ENCODE peak calls at places on chromosomes 2 and 18, in ten cellular contexts. D is ELR, Z is prostate gland, M is GM20000, J is BJ, R is cortex of kidney, V is mesothelial cell of epicardium, E is fibroblast of lung, U is NCI-H146, N is GM03348. X is an unnamed sample.

GRCh38 chr2:188506843-188507242 is 215.2 kb downstream of the GULP1 start:
- DNase-seq in D (no peak), Z (no peak), M (no peak), J (no peak), R (no peak), V (no peak), E (no peak), U (no peak), N (no peak), X (no peak)

GRCh38 chr2:48248251-48248933 is 281.6 kb upstream of the STON1 start:
- DNase-seq in D (peak), Z (no peak), M (peak), J (peak), R (no peak), V (no peak), E (peak), U (no peak), N (peak), X (peak)

GRCh38 chr2:227805578-227805977 is 8.1 kb upstream of the CCL20 start:
- DNase-seq in D (no peak), Z (no peak), M (no peak), J (no peak), R (no peak), V (no peak), E (no peak), U (no peak), N (no peak), X (no peak)

GRCh38 chr2:98795903-98796676 is 65.2 kb upstream of the MGAT4A start:
- DNase-seq in D (no peak), Z (no peak), M (no peak), J (no peak), R (no peak), V (no peak), E (no peak), U (no peak), N (no peak), X (no peak)

GRCh38 chr2:109209412-109209811 is 80.4 kb downstream of the SH3RF3 start:
- DNase-seq in D (peak), Z (no peak), M (no peak), J (peak), R (no peak), V (no peak), E (peak), U (no peak), N (peak), X (peak)

GRCh38 chr2:12032421-12032820 is 286.0 kb downstream of the LPIN1 start:
- DNase-seq in D (no peak), Z (no peak), M (peak), J (no peak), R (no peak), V (no peak), E (no peak), U (no peak), N (no peak), X (no peak)

GRCh38 chr2:233048569-233049193 is 11.5 kb upstream of the INPP5D start:
- DNase-seq in D (no peak), Z (no peak), M (no peak), J (no peak), R (no peak), V (no peak), E (no peak), U (no peak), N (no peak), X (no peak)

GRCh38 chr2:188042412-188042811 is 249.3 kb upstream of the GULP1 start:
- DNase-seq in D (peak), Z (no peak), M (no peak), J (no peak), R (no peak), V (no peak), E (peak), U (no peak), N (peak), X (peak)

GRCh38 chr2:42072349-42073118 is 24.7 kb downstream of the PKDCC start:
- DNase-seq in D (no peak), Z (no peak), M (no peak), J (no peak), R (no peak), V (no peak), E (peak), U (peak), N (no peak), X (no peak)

GRCh38 chr18:35746826-35747339 is 165.3 kb downstream of the GALNT1 start:
- DNase-seq in D (no peak), Z (no peak), M (no peak), J (no peak), R (no peak), V (no peak), E (no peak), U (no peak), N (no peak), X (no peak)

GRCh38 chr18:45441110-45441842 is 174.0 kb upstream of the SLC14A2 start:
- DNase-seq in D (peak), Z (no peak), M (no peak), J (no peak), R (no peak), V (no peak), E (peak), U (no peak), N (peak), X (peak)

GRCh38 chr18:42508683-42509347 is 553.8 kb downstream of the PIK3C3 start:
- DNase-seq in D (no peak), Z (no peak), M (no peak), J (no peak), R (no peak), V (no peak), E (no peak), U (peak), N (no peak), X (no peak)

GRCh38 chr2:14673351-14673875 is 40.9 kb downstream of the LRATD1 start:
- DNase-seq in D (peak), Z (no peak), M (no peak), J (no peak), R (no peak), V (no peak), E (no peak), U (no peak), N (peak), X (no peak)

GRCh38 chr2:20428717-20429490 is 18.0 kb upstream of the RHOB start:
- DNase-seq in D (no peak), Z (no peak), M (no peak), J (no peak), R (no peak), V (no peak), E (no peak), U (no peak), N (no peak), X (no peak)

GRCh38 chr18:34627138-34627920 is 82.8 kb upstream of the DTNA start:
- DNase-seq in D (no peak), Z (no peak), M (no peak), J (no peak), R (no peak), V (no peak), E (no peak), U (no peak), N (no peak), X (no peak)

GRCh38 chr2:152468832-152469692 is 134.1 kb downstream of the FMNL2 start:
- DNase-seq in D (peak), Z (no peak), M (peak), J (no peak), R (no peak), V (no peak), E (no peak), U (no peak), N (no peak), X (peak)

GRCh38 chr2:122081743-122082142 is 326.3 kb downstream of the TSN start:
- DNase-seq in D (no peak), Z (no peak), M (no peak), J (no peak), R (no peak), V (no peak), E (no peak), U (no peak), N (no peak), X (no peak)

GRCh38 chr2:127261835-127262234 is 32.1 kb downstream of the ERCC3 start:
- DNase-seq in D (no peak), Z (no peak), M (no peak), J (no peak), R (no peak), V (no peak), E (peak), U (no peak), N (no peak), X (no peak)

GRCh38 chr2:31788273-31788672 is 207.5 kb upstream of the SRD5A2 start:
- DNase-seq in D (no peak), Z (no peak), M (no peak), J (no peak), R (no peak), V (no peak), E (no peak), U (no peak), N (no peak), X (no peak)

GRCh38 chr2:220300806-220301205 is 673.4 kb downstream of the SLC4A3 start:
- DNase-seq in D (no peak), Z (no peak), M (no peak), J (no peak), R (no peak), V (no peak), E (no peak), U (no peak), N (no peak), X (peak)

GRCh38 chr2:132503621-132504200 is 87.1 kb downstream of the GPR39 start:
- DNase-seq in D (peak), Z (no peak), M (no peak), J (peak), R (no peak), V (no peak), E (no peak), U (no peak), N (peak), X (peak)

GRCh38 chr2:201500534-201500933 is 49.0 kb downstream of the STRADB start:
- DNase-seq in D (peak), Z (no peak), M (no peak), J (no peak), R (no peak), V (no peak), E (peak), U (no peak), N (no peak), X (peak)

GRCh38 chr2:150282821-150283309 is 204.6 kb downstream of the RND3 start:
- DNase-seq in D (no peak), Z (no peak), M (no peak), J (peak), R (no peak), V (no peak), E (peak), U (no peak), N (peak), X (no peak)